ENCODE peak calls at places on chromosomes 5 and 9, in seven cellular contexts. E is PC-3, O is PC-9, A is SK-N-SH, C is neural progenitor cell, D is MM.1S, H is GM23338. X is an unnamed sample.

GRCh38 chr9:113479150-113479761 is 15.7 kb downstream of the RGS3 start:
- DNase-seq in E (no peak), A (no peak), O (no peak), D (no peak), C (peak; percentile 51), H (no peak), X (no peak)

GRCh38 chr5:15131909-15132308 is 260.3 kb upstream of the ANKH start:
- DNase-seq in C (no peak), H (no peak), A (no peak), E (no peak), O (no peak), D (no peak), X (no peak)

GRCh38 chr5:38830521-38831051 is 15.2 kb upstream of the OSMR start:
- DNase-seq in O (peak; percentile 76), D (no peak), C (no peak), A (no peak), H (no peak), E (peak; percentile 93), X (peak; percentile 78)

GRCh38 chr9:13942695-13943094 is 371.2 kb downstream of the NFIB start:
- DNase-seq in H (no peak), A (no peak), O (peak; percentile 74), C (no peak), E (peak; percentile 94), D (no peak), X (peak; percentile 96)

GRCh38 chr9:100108572-100108971 is 9.5 kb downstream of the INVS start:
- DNase-seq in O (no peak), A (no peak), D (no peak), H (no peak), E (no peak), C (no peak), X (peak; percentile 48)

GRCh38 chr9:78130004-78130403 is 98.4 kb upstream of the GNAQ start:
- DNase-seq in C (peak; percentile 56), H (peak; percentile 81), A (peak; percentile 24), D (no peak), O (no peak), E (peak; percentile 25), X (no peak)

GRCh38 chr5:158601118-158601517 is 498.6 kb downstream of the EBF1 start:
- DNase-seq in A (no peak), O (no peak), D (no peak), C (no peak), H (no peak), E (no peak), X (no peak)

GRCh38 chr9:129280236-129281231 is 102.5 kb upstream of the IER5L start:
- DNase-seq in O (no peak), E (no peak), D (no peak), A (peak; percentile 38), H (no peak), C (no peak), X (no peak)

GRCh38 chr5:39775058-39775457 is 350.3 kb upstream of the DAB2 start:
- DNase-seq in A (no peak), E (peak; percentile 48), D (no peak), O (no peak), C (no peak), H (no peak), X (peak; percentile 69)

GRCh38 chr9:134335490-134336173 is 9.4 kb downstream of the RXRA start:
- DNase-seq in C (no peak), D (no peak), H (no peak), A (no peak), O (no peak), E (no peak), X (no peak)

GRCh38 chr9:84959339-84959738 is 289.8 kb downstream of the NTRK2 start:
- DNase-seq in E (no peak), D (no peak), O (no peak), H (no peak), C (no peak), A (no peak), X (no peak)

GRCh38 chr9:88747768-88748167 is 212.8 kb downstream of the NXNL2 start:
- DNase-seq in H (peak; percentile 24), A (no peak), O (peak; percentile 39), D (no peak), E (peak; percentile 72), C (no peak), X (peak; percentile 96)

GRCh38 chr5:148259288-148259687 is 9.3 kb upstream of the SPINK13 start:
- DNase-seq in D (no peak), C (no peak), A (no peak), O (no peak), E (no peak), H (peak; percentile 8), X (no peak)

GRCh38 chr5:142800776-142801494 is 30.8 kb downstream of the ARHGAP26 start:
- DNase-seq in D (peak; percentile 84), H (no peak), C (no peak), A (no peak), E (no peak), O (no peak), X (no peak)

DNA sequence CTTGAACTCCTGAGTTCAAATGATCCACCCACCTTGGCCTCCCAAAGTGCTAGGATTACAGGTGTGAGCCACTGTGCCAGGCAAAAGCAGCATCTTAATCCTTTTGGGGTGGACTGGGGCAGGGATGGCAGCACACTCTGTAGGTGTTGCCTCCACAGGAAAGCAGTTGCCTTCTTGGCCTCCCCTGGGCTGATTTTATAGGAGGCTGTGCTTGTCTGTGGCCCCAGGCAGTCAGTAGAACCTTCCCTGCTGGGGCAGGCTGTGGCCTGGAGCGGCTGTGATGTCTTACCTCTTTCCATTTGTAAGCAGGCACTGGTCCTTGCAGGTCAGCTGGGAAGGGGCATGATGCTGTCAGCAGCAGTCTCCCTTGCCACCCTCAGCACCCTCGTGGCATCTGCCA is 49.8 kb downstream of the PRRC2B start:
- DNase-seq in H (no peak), O (no peak), D (no peak), E (no peak), A (no peak), C (no peak), X (no peak)
- H3F3A ChIP-seq in H (peaks cover 65% of the 10 kb centered on the region), O (peaks cover 68% of the 10 kb centered on the region), D (no peaks in the 10 kb centered on the region), E (no peaks in the 10 kb centered on the region), A (peaks cover 11% of the 10 kb centered on the region), C (peaks cover 69% of the 10 kb centered on the region), X (peaks cover 12% of the 10 kb centered on the region)

GRCh38 chr9:19375536-19375935 is 4.5 kb downstream of the RPS6 start:
- DNase-seq in D (no peak), A (no peak), C (no peak), O (no peak), E (no peak), H (no peak), X (peak; percentile 71)

GRCh38 chr9:19373527-19373926 is 6.5 kb downstream of the RPS6 start:
- DNase-seq in A (no peak), C (no peak), E (no peak), D (no peak), O (no peak), H (no peak), X (no peak)

GRCh38 chr9:19371942-19372341 is 8.1 kb downstream of the RPS6 start:
- DNase-seq in E (peak; percentile 23), O (no peak), D (no peak), H (peak; percentile 46), C (no peak), A (peak; percentile 13), X (peak; percentile 28)

GRCh38 chr9:19369107-19369506 is 10.9 kb downstream of the RPS6 start:
- DNase-seq in D (no peak), O (no peak), A (no peak), H (no peak), C (no peak), E (no peak), X (no peak)

GRCh38 chr9:19372576-19372975 is 7.5 kb downstream of the RPS6 start:
- DNase-seq in A (no peak), C (no peak), E (no peak), O (no peak), H (no peak), D (no peak), X (no peak)
- H3F3A ChIP-seq in A (peaks cover 67% of the 10 kb centered on the region), C (peaks cover 78% of the 10 kb centered on the region), E (peaks cover 34% of the 10 kb centered on the region), O (peaks cover 69% of the 10 kb centered on the region), H (peaks cover 22% of the 10 kb centered on the region), D (peaks cover 22% of the 10 kb centered on the region), X (peaks cover 79% of the 10 kb centered on the region)

DNA sequence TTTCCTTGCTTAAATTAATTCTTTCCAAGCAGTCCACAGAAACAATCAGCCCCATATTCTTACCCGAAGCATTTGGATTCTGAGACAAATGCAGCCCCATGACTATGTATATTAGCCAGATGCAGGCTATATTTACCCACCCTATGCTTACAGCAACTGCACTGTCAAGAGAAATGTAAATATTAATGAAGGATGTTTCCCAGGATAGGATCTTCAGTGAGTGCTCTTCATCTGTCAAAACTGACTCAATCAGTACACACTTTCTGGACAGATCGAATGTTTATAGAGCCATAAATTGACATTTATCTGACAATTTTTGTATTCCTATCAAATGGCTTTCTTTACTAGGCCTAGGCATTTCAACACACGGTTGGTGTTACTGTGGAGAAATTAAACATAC is 725.3 kb upstream of the SEMA6A start:
- DNase-seq in C (no peak), O (no peak), E (no peak), D (no peak), A (no peak), H (no peak), X (no peak)
- H3F3A ChIP-seq in C (no peaks in the 10 kb centered on the region), O (no peaks in the 10 kb centered on the region), E (no peaks in the 10 kb centered on the region), D (no peaks in the 10 kb centered on the region), A (no peaks in the 10 kb centered on the region), H (no peaks in the 10 kb centered on the region), X (no peaks in the 10 kb centered on the region)

GRCh38 chr9:109912726-109913460 is 132.9 kb downstream of the PALM2AKAP2 start:
- DNase-seq in A (no peak), O (no peak), E (peak; percentile 22), C (no peak), H (no peak), D (peak; percentile 64), X (peak; percentile 85)
- H3F3A ChIP-seq in A (peaks cover 33% of the 10 kb centered on the region), O (peaks cover 9% of the 10 kb centered on the region), E (no peaks in the 10 kb centered on the region), C (no peaks in the 10 kb centered on the region), H (no peaks in the 10 kb centered on the region), D (peaks cover 23% of the 10 kb centered on the region), X (peaks cover 46% of the 10 kb centered on the region)

GRCh38 chr5:150443242-150444075 is 6.1 kb downstream of the RPS14 start:
- DNase-seq in E (no peak), O (no peak), H (no peak), C (no peak), D (no peak), A (no peak), X (no peak)
- H3F3A ChIP-seq in E (peaks cover 20% of the 10 kb centered on the region), O (peaks cover 86% of the 10 kb centered on the region), H (peaks cover 69% of the 10 kb centered on the region), C (peaks cover 84% of the 10 kb centered on the region), D (peaks cover 48% of the 10 kb centered on the region), A (peaks cover 67% of the 10 kb centered on the region), X (peaks cover 75% of the 10 kb centered on the region)

GRCh38 chr5:151219789-151220188 is 4.1 kb downstream of the CCDC69 start:
- DNase-seq in O (no peak), D (no peak), E (no peak), C (no peak), A (no peak), H (peak; percentile 48), X (no peak)

GRCh38 chr5:151215546-151215880 is 8.4 kb downstream of the CCDC69 start:
- DNase-seq in E (no peak), A (no peak), C (no peak), H (no peak), D (no peak), O (no peak), X (no peak)

GRCh38 chr5:151219138-151219537 is 4.8 kb downstream of the CCDC69 start:
- DNase-seq in A (no peak), O (no peak), C (no peak), D (no peak), E (no peak), H (no peak), X (no peak)

GRCh38 chr5:151216781-151217180 is 7.1 kb downstream of the CCDC69 start:
- DNase-seq in O (no peak), A (no peak), C (no peak), D (no peak), E (no peak), H (no peak), X (no peak)

GRCh38 chr5:151218177-151218576 is 5.7 kb downstream of the CCDC69 start:
- DNase-seq in C (no peak), A (no peak), D (no peak), O (no peak), E (no peak), H (no peak), X (no peak)
- H3F3A ChIP-seq in C (no peaks in the 10 kb centered on the region), A (no peaks in the 10 kb centered on the region), D (peaks cover 27% of the 10 kb centered on the region), O (no peaks in the 10 kb centered on the region), E (no peaks in the 10 kb centered on the region), H (no peaks in the 10 kb centered on the region), X (no peaks in the 10 kb centered on the region)

X was measured in GM23248.